ENCODE peak calls at places on chromosomes 13 and 19, in seven cellular contexts. W is ascending aorta, C is MM.1S, A is neural progenitor cell, V is lower lobe of right lung, U is heart right ventricle, Y is HCT116. L is an unnamed sample. For H3K27me3, the result is how much of the 10 kb centered on the place peaks cover.

GRCh38 chr19:43562698-43563241 is 12.6 kb downstream of the XRCC1 start:
- DNase-seq in U (peak), Y (no peak), W (peak), C (no peak), V (peak), A (no peak), L (no peak)

GRCh38 chr13:34156841-34157365 is 339.0 kb downstream of the RFC3 start:
- DNase-seq in A (no peak), Y (peak), U (peak), C (no peak), V (peak), W (peak), L (peak)

GRCh38 chr19:10517760-10518443 is 655 bp upstream of the S1PR5 start:
- DNase-seq in Y (no peak), V (no peak), C (no peak), W (no peak), A (peak), U (peak), L (no peak)

GRCh38 chr13:23750383-23751121 is 138.6 kb downstream of the MIPEP start:
- DNase-seq in V (no peak), C (no peak), A (no peak), Y (no peak), U (no peak), W (no peak), L (no peak)

GRCh38 chr19:47351545-47351944 is 2.4 kb downstream of the DHX34 start:
- DNase-seq in U (no peak), Y (peak), V (no peak), W (no peak), C (no peak), A (peak), L (no peak)

GRCh38 chr19:18915639-18916038 is 3.5 kb downstream of the COPE start:
- DNase-seq in A (peak), V (no peak), U (no peak), C (peak), W (no peak), Y (peak), L (no peak)

GRCh38 chr19:46181386-46181774 is 33.3 kb downstream of the IGFL2 start:
- DNase-seq in A (no peak), Y (no peak), C (peak), U (no peak), W (no peak), V (no peak), L (no peak)

GRCh38 chr13:113637262-113638160 is 20.5 kb downstream of the ATP4B start:
- DNase-seq in A (no peak), W (peak), U (no peak), Y (no peak), V (no peak), C (no peak), L (no peak)

GRCh38 chr19:5066768-5067167 is 97.9 kb downstream of the KDM4B start:
- DNase-seq in Y (no peak), W (no peak), V (no peak), U (no peak), A (no peak), C (no peak), L (no peak)

GRCh38 chr19:8204961-8205360 is 4.2 kb upstream of the CERS4 start:
- DNase-seq in V (peak), U (no peak), Y (no peak), C (no peak), A (no peak), W (no peak), L (peak)

GRCh38 chr13:43614063-43614462 is 172.7 kb downstream of the ENOX1 start:
- DNase-seq in A (no peak), U (no peak), V (no peak), Y (no peak), C (no peak), W (no peak), L (no peak)

GRCh38 chr19:33393286-33394005 is 19.9 kb downstream of the CEBPG start:
- DNase-seq in A (peak), U (no peak), Y (no peak), W (no peak), V (peak), C (no peak), L (peak)

GRCh38 chr13:40087021-40088002 is 431.9 kb downstream of the COG6 start:
- DNase-seq in Y (no peak), W (no peak), U (no peak), V (no peak), A (peak), C (no peak), L (no peak)

GRCh38 chr13:60326273-60326672 is 70.7 kb upstream of the TDRD3 start:
- DNase-seq in U (no peak), A (no peak), W (no peak), C (no peak), Y (no peak), V (no peak), L (no peak)

GRCh38 chr13:106151056-106151699 is 384.3 kb downstream of the EFNB2 start:
- DNase-seq in U (no peak), Y (peak), V (no peak), C (no peak), A (peak), W (no peak), L (no peak)

GRCh38 chr19:5131866-5132561 is 163.1 kb downstream of the KDM4B start:
- DNase-seq in V (no peak), U (no peak), W (no peak), C (no peak), A (peak), Y (no peak), L (no peak)

GRCh38 chr13:25928941-25929505 is 122.8 kb downstream of the SHISA2 start:
- DNase-seq in Y (no peak), C (no peak), A (no peak), U (no peak), W (no peak), V (no peak), L (no peak)

GRCh38 chr19:35027851-35028599 is 2.2 kb upstream of the SCN1B start:
- DNase-seq in C (no peak), W (no peak), U (no peak), V (no peak), Y (no peak), A (no peak), L (no peak)

GRCh38 chr13:112903071-112903577 is 65.9 kb upstream of the MCF2L start:
- DNase-seq in U (no peak), V (no peak), Y (no peak), W (no peak), A (no peak), C (no peak), L (no peak)

GRCh38 chr13:99506632-99507031 is 5.4 kb downstream of the TM9SF2 start:
- DNase-seq in A (no peak), W (no peak), U (no peak), V (no peak), C (no peak), Y (no peak), L (no peak)

GRCh38 chr19:9958451-9958850 is 22.1 kb upstream of the OLFM2 start:
- DNase-seq in A (no peak), Y (no peak), W (no peak), V (no peak), C (no peak), U (no peak), L (no peak)

GRCh38 chr13:26678796-26679195 is 81.8 kb downstream of the GPR12 start:
- DNase-seq in C (no peak), U (no peak), Y (no peak), A (no peak), V (no peak), W (no peak), L (no peak)

GRCh38 chr19:48745208-48745995 is 1.3 kb downstream of the IZUMO1 start:
- DNase-seq in W (peak), U (peak), Y (no peak), C (peak), V (no peak), A (peak), L (peak)

GRCh38 chr13:34591801-34592454 is 350.1 kb upstream of the NBEA start:
- DNase-seq in Y (no peak), V (no peak), U (peak), W (no peak), A (peak), C (no peak), L (no peak)

GRCh38 chr13:41460930-41461329 is 3.6 kb downstream of the RGCC start:
- DNase-seq in C (no peak), V (no peak), U (no peak), A (no peak), W (no peak), Y (no peak), L (no peak)

GRCh38 chr13:41458187-41458938 is 1.0 kb downstream of the RGCC start:
- DNase-seq in U (no peak), Y (no peak), V (peak), C (peak), W (no peak), A (peak), L (peak)

GRCh38 chr13:41458939-41459753 is 1.8 kb downstream of the RGCC start:
- DNase-seq in C (peak), V (peak), W (no peak), A (peak), U (peak), Y (peak), L (peak)

GRCh38 chr13:41461527-41462124 is 4.3 kb downstream of the RGCC start:
- DNase-seq in Y (no peak), W (no peak), U (no peak), V (no peak), C (no peak), A (no peak), L (no peak)

DNA sequence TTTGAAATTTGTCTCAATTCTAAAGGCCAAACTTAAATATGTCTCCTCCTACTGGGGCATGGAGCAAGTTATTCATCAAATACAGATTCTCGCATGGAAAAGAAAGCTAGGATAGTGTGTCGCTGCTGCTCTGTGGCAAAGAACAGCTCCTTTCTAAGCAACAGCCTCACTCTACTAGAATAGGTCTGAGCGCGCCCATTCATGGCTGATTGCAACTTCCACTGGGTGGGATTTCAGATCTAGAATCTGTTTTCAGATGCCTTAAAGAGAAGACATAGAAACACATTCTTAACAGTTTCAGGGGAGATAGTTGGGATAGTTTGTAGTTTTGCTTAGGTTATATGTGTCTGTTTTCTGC is 2.4 kb downstream of the RGCC start:
- DNase-seq in U (no peak), V (no peak), W (no peak), Y (no peak), C (no peak), A (no peak), L (no peak)
- H3K4me3 ChIP-seq in U (peak), V (peak), W (peak), Y (no peak), C (no peak), A (no peak), L (no peak)

GRCh38 chr19:53908933-53909415 is at the start of gene CACNG7:
- DNase-seq in W (no peak), A (peak), V (no peak), C (no peak), U (no peak), Y (no peak), L (no peak)
- H3K27me3 ChIP-seq in W (under half), A (half or more), V (half or more), C (under half), U (half or more), Y (under half), L (under half)

GRCh38 chr19:1101337-1101698 is 2.5 kb upstream of the GPX4 start:
- DNase-seq in A (no peak), Y (no peak), W (no peak), V (peak), C (no peak), U (peak), L (peak)
- H3K4me3 ChIP-seq in A (no peak), Y (no peak), W (no peak), V (peak), C (no peak), U (peak), L (no peak)

DNA sequence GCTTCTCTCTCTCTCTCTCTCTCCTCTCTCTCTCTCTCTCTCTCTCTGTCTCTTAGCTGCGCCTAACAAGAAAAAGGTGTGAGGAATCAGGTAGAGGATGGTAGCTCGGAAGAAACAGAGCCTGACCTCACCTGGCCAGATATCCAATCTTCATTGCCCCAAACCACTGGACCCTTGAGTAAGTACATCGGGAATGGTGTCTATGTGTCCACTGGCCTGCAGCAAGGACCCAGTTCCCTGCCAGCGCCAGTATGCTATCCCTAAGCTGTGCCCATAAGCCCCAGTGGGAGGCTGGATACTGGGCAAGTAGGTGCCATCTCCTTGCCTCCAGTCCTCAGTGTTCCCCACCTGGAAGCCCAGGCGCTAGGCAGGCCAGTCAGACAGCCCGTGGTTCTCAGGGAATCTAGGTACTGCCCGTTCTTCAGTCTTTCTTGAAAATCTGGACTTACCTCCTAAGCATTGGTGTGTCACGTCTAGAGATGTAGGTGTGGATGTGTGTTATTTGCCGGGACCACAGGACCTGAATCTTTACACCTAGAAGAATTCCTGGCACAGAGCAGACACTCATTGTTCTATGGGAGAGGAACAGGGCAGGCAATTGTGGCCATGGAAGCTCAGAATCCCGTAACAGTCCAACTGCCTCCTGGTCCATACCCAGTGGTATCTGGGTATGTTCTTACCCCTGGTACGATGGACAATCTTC is 7.3 kb downstream of the URAD start:
- DNase-seq in A (no peak), Y (no peak), U (no peak), V (no peak), W (no peak), C (no peak), L (no peak)
- H3K27me3 ChIP-seq in A (half or more), Y (under half), U (half or more), V (half or more), W (under half), C (under half), L (under half)

DNA sequence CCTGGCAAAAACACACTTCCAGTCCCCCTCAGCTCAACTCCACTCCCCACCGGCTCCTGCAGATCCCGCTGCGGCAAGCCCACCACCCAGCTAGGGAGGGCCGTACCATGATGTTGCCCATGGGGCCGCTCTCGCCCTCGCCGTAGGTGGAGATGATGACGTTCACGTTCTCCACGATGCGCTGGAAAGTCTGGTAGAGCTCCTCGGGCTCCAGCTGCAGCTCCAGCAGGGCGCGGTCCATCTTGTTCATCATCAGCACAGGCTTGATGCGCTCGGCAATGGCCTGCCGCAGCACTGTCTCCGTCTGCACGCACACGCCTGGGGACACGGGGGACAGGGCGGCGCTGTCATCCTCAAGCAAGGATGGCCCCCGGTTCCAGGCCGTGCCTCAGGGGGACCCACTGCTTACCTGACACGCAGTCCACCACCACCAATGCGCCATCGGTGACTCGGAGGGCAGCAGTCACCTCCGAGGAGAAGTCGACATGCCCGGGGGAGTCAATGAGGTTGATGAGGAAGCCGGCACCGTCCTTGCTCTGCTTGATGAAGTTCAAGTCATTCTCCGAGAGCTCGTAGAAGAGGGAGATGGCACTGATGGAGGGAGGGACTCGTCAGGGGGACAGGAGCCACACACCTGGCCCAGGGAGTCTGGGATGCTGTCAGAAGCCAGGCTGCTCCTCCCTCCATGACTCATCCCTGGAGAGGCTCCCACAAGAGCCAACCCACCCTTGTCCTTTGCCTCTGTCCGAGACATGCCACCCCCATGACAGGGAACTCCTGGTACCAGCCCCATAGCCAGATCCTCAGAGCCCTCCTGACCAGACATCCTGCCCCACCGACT is 2.3 kb downstream of the EEF2 start:
- DNase-seq in C (no peak), U (peak), A (no peak), W (no peak), V (no peak), Y (no peak), L (peak)
- H3K4me3 ChIP-seq in C (no peak), U (peak), A (no peak), W (peak), V (peak), Y (no peak), L (no peak)

DNA sequence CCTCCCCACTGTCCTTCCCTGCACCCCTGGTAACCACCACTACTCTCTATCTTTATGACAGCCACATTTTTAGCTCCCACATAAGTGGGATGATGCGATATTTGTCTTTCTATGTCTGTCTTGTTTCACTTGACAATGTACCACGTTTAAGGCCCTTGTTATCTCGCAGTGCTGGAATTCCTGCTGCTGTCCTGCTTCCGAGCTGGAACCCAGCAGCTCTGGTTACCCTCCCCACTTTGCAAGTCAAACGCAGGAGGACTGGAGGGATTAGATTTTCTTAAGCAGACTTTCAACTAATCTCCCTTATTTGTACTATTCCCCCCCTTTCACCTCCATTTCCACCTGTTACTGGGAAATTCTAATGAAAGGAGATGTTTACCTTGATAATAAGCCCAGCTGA is 59.1 kb upstream of the PDX1 start:
- DNase-seq in Y (no peak), W (no peak), U (no peak), C (no peak), V (no peak), A (peak), L (no peak)
- H3K27me3 ChIP-seq in Y (under half), W (under half), U (under half), C (under half), V (under half), A (half or more), L (under half)

DNA sequence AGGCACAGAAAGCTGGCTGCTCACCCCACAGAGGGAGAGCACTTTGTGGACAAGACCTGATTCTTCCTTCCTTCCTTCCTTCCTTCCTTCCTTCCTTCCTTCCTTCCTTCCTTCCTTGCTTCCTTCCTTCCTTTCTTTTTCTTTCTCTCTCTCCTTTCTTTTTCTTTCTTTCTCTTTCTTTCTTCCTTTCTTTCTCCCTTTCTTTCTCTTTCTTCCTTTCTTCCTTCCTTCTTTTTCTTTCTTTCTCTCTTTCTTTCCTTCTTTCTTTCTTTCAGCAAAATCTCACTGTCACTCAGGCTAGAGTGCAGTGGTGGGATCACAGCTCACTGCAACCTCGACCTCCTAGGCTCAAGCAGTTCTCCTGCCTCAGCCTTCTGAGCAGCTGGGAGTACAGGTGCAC is 263.9 kb downstream of the UQCRFS1 start:
- DNase-seq in V (no peak), W (no peak), A (no peak), Y (no peak), C (no peak), U (no peak), L (no peak)
- H3K4me3 ChIP-seq in V (no peak), W (no peak), A (no peak), Y (no peak), C (no peak), U (no peak), L (no peak)

GRCh38 chr13:73090116-73090811 is 31.5 kb downstream of the KLF5 start:
- DNase-seq in V (no peak), W (no peak), U (no peak), Y (peak), C (peak), A (no peak), L (peak)
- H3K27me3 ChIP-seq in V (under half), W (under half), U (under half), Y (under half), C (under half), A (under half), L (under half)